ENCODE peak calls at places on chromosomes 4 and X, in four cellular contexts. One of them, this sample, is unnamed.

GRCh38 chr4:150888217-150888616 is 126.9 kb downstream of the LRBA start:
- DNase-seq in mesendoderm: no peak
- DNase-seq in neural progenitor cell: no peak
- DNase-seq in ovary: no peak
- DNase-seq in this sample: no peak

GRCh38 chrX:54494970-54495813 is 842 bp downstream of the FGD1 start:
- DNase-seq in neural progenitor cell: peak; percentile 47
- DNase-seq in ovary: peak; percentile 35
- DNase-seq in mesendoderm: no peak
- DNase-seq in this sample: peak; percentile 21

GRCh38 chrX:10471426-10471825 is 149.0 kb downstream of the MID1 start:
- DNase-seq in neural progenitor cell: no peak
- DNase-seq in ovary: no peak
- DNase-seq in mesendoderm: no peak
- DNase-seq in this sample: peak; percentile 26

GRCh38 chr4:121989715-121990114 is 37.9 kb upstream of the TRPC3 start:
- DNase-seq in ovary: no peak
- DNase-seq in neural progenitor cell: peak; percentile 28
- DNase-seq in mesendoderm: peak; percentile 13
- DNase-seq in this sample: no peak

GRCh38 chr4:16140520-16141249 is 56.9 kb upstream of the PROM1 start:
- DNase-seq in mesendoderm: no peak
- DNase-seq in ovary: no peak
- DNase-seq in neural progenitor cell: no peak
- DNase-seq in this sample: peak; percentile 95

GRCh38 chr4:76748649-76749048 is 149.3 kb downstream of the SOWAHB start:
- DNase-seq in ovary: no peak
- DNase-seq in mesendoderm: peak; percentile 67
- DNase-seq in neural progenitor cell: peak; percentile 51
- DNase-seq in this sample: peak; percentile 68

GRCh38 chrX:129933700-129934099 is 27.7 kb downstream of the UTP14A start:
- DNase-seq in neural progenitor cell: no peak
- DNase-seq in mesendoderm: no peak
- DNase-seq in ovary: no peak
- DNase-seq in this sample: no peak

GRCh38 chr4:6542951-6543350 is 32.0 kb upstream of the MAN2B2 start:
- DNase-seq in mesendoderm: no peak
- DNase-seq in neural progenitor cell: no peak
- DNase-seq in ovary: no peak
- DNase-seq in this sample: no peak

GRCh38 chr4:7739077-7739917 is 200.4 kb downstream of the AFAP1 start:
- DNase-seq in mesendoderm: no peak
- DNase-seq in neural progenitor cell: no peak
- DNase-seq in ovary: no peak
- DNase-seq in this sample: no peak

GRCh38 chr4:185039508-185040273 is 21.4 kb downstream of the HELT start:
- DNase-seq in neural progenitor cell: peak; percentile 63
- DNase-seq in mesendoderm: peak; percentile 78
- DNase-seq in ovary: peak; percentile 54
- DNase-seq in this sample: peak; percentile 37

GRCh38 chrX:18974993-18975392 is 8.9 kb downstream of the PHKA2 start:
- DNase-seq in neural progenitor cell: no peak
- DNase-seq in ovary: no peak
- DNase-seq in mesendoderm: no peak
- DNase-seq in this sample: no peak
- H3K4me3 ChIP-seq in neural progenitor cell: no peak overlapping the region
- H3K4me3 ChIP-seq in ovary: no peak overlapping the region
- H3K4me3 ChIP-seq in mesendoderm: no peak overlapping the region
- H3K4me3 ChIP-seq in this sample: no peak overlapping the region

GRCh38 chr4:79599691-79600090 is 191.7 kb upstream of the GK2 start:
- DNase-seq in neural progenitor cell: no peak
- DNase-seq in ovary: no peak
- DNase-seq in mesendoderm: no peak
- DNase-seq in this sample: no peak

GRCh38 chr4:79604152-79604551 is 196.1 kb upstream of the GK2 start:
- DNase-seq in neural progenitor cell: no peak
- DNase-seq in ovary: no peak
- DNase-seq in mesendoderm: no peak
- DNase-seq in this sample: no peak

GRCh38 chr4:79607979-79608378 is 200.0 kb upstream of the GK2 start:
- DNase-seq in mesendoderm: no peak
- DNase-seq in neural progenitor cell: no peak
- DNase-seq in ovary: no peak
- DNase-seq in this sample: no peak

GRCh38 chr4:79598801-79599200 is 190.8 kb upstream of the GK2 start:
- DNase-seq in neural progenitor cell: no peak
- DNase-seq in ovary: no peak
- DNase-seq in mesendoderm: no peak
- DNase-seq in this sample: no peak

DNA sequence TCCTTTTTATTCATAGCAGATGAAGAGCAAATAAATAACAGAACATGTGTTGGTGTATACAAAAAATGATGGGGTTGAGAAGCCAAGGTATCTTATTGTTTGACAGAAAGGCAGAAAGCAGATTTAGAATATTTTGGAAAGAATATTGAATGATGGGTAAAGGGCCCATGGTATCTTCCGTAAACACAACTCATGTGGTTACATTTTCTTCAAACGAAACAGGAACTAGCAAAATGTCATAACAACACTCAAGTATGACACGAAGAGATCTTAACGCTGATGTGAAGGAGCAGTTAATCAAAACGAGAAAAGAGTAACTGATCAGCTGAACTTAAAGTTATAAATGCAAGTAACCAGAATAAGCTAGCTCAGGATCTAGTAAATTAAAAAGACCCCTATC is 195.7 kb upstream of the GK2 start:
- DNase-seq in ovary: no peak
- DNase-seq in neural progenitor cell: no peak
- DNase-seq in mesendoderm: no peak
- DNase-seq in this sample: no peak
- H3K4me3 ChIP-seq in ovary: no peak overlapping the region
- H3K4me3 ChIP-seq in neural progenitor cell: no peak overlapping the region
- H3K4me3 ChIP-seq in mesendoderm: no peak overlapping the region
- H3K4me3 ChIP-seq in this sample: no peak overlapping the region

GRCh38 chr4:176187610-176188009 is 7.8 kb downstream of the SPATA4 start:
- DNase-seq in ovary: no peak
- DNase-seq in neural progenitor cell: no peak
- DNase-seq in mesendoderm: no peak
- DNase-seq in this sample: no peak

GRCh38 chr4:176188654-176189053 is 6.7 kb downstream of the SPATA4 start:
- DNase-seq in neural progenitor cell: no peak
- DNase-seq in mesendoderm: no peak
- DNase-seq in ovary: no peak
- DNase-seq in this sample: no peak

GRCh38 chr4:176186721-176187395 is 8.5 kb downstream of the SPATA4 start:
- DNase-seq in mesendoderm: no peak
- DNase-seq in ovary: no peak
- DNase-seq in neural progenitor cell: no peak
- DNase-seq in this sample: no peak

GRCh38 chr4:176185068-176185467 is 10.3 kb downstream of the SPATA4 start:
- DNase-seq in ovary: no peak
- DNase-seq in mesendoderm: no peak
- DNase-seq in neural progenitor cell: no peak
- DNase-seq in this sample: peak; percentile 11

GRCh38 chr4:176186067-176186466 is 9.3 kb downstream of the SPATA4 start:
- DNase-seq in neural progenitor cell: no peak
- DNase-seq in ovary: no peak
- DNase-seq in mesendoderm: no peak
- DNase-seq in this sample: no peak
- H3K4me3 ChIP-seq in neural progenitor cell: no peak overlapping the region
- H3K4me3 ChIP-seq in ovary: no peak overlapping the region
- H3K4me3 ChIP-seq in mesendoderm: no peak overlapping the region
- H3K4me3 ChIP-seq in this sample: no peak overlapping the region

GRCh38 chr4:85870298-85871083 is 395.5 kb downstream of the ARHGAP24 start:
- DNase-seq in ovary: no peak
- DNase-seq in neural progenitor cell: no peak
- DNase-seq in mesendoderm: no peak
- DNase-seq in this sample: no peak
- H3K4me3 ChIP-seq in ovary: no peak overlapping the region
- H3K4me3 ChIP-seq in neural progenitor cell: no peak overlapping the region
- H3K4me3 ChIP-seq in mesendoderm: no peak overlapping the region
- H3K4me3 ChIP-seq in this sample: no peak overlapping the region

DNA sequence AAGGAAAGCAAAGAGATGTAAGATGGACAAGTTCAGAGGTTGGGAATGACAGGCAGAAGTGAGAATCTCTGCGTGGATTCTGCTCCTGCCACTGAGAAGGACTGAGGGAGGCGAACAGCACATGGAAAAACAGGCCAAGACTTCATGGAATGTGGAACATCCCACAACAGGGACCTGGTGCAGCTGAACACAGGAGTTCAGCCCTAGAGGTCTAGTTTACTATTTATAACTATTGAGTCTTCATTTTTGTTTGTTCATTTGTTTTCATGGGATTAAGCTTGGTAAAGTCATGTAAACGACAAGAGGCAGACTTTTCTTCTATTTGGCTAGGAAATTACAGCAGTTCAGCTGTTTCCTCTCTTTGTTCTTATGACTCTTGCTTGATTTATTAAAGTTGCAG is 234.5 kb downstream of the MAML3 start:
- DNase-seq in mesendoderm: peak; percentile 49
- DNase-seq in ovary: no peak
- DNase-seq in neural progenitor cell: no peak
- DNase-seq in this sample: peak; percentile 21
- H3K4me3 ChIP-seq in mesendoderm: no peak overlapping the region
- H3K4me3 ChIP-seq in ovary: no peak overlapping the region
- H3K4me3 ChIP-seq in neural progenitor cell: no peak overlapping the region
- H3K4me3 ChIP-seq in this sample: no peak overlapping the region

GRCh38 chrX:123322531-123322930 is 138.5 kb downstream of the GRIA3 start:
- DNase-seq in ovary: no peak
- DNase-seq in neural progenitor cell: no peak
- DNase-seq in mesendoderm: no peak
- DNase-seq in this sample: no peak

GRCh38 chrX:123320622-123321021 is 136.5 kb downstream of the GRIA3 start:
- DNase-seq in mesendoderm: no peak
- DNase-seq in ovary: no peak
- DNase-seq in neural progenitor cell: no peak
- DNase-seq in this sample: no peak

GRCh38 chrX:123330229-123330942 is 146.3 kb downstream of the GRIA3 start:
- DNase-seq in neural progenitor cell: no peak
- DNase-seq in mesendoderm: no peak
- DNase-seq in ovary: no peak
- DNase-seq in this sample: no peak

GRCh38 chrX:123324628-123325027 is 140.6 kb downstream of the GRIA3 start:
- DNase-seq in neural progenitor cell: no peak
- DNase-seq in ovary: no peak
- DNase-seq in mesendoderm: no peak
- DNase-seq in this sample: no peak
- H3K4me3 ChIP-seq in neural progenitor cell: no peak overlapping the region
- H3K4me3 ChIP-seq in ovary: no peak overlapping the region
- H3K4me3 ChIP-seq in mesendoderm: no peak overlapping the region
- H3K4me3 ChIP-seq in this sample: no peak overlapping the region

GRCh38 chr4:157980158-157980557 is 192.7 kb downstream of the GASK1B start:
- DNase-seq in ovary: no peak
- DNase-seq in neural progenitor cell: no peak
- DNase-seq in mesendoderm: peak; percentile 15
- DNase-seq in this sample: no peak
- H3K4me3 ChIP-seq in ovary: no peak overlapping the region
- H3K4me3 ChIP-seq in neural progenitor cell: no peak overlapping the region
- H3K4me3 ChIP-seq in mesendoderm: no peak overlapping the region
- H3K4me3 ChIP-seq in this sample: no peak overlapping the region

GRCh38 chrX:45404206-45404605 is 203.5 kb upstream of the DIPK2B start:
- DNase-seq in ovary: no peak
- DNase-seq in neural progenitor cell: no peak
- DNase-seq in mesendoderm: no peak
- DNase-seq in this sample: no peak
- H3K4me3 ChIP-seq in ovary: no peak overlapping the region
- H3K4me3 ChIP-seq in neural progenitor cell: no peak overlapping the region
- H3K4me3 ChIP-seq in mesendoderm: no peak overlapping the region
- H3K4me3 ChIP-seq in this sample: no peak overlapping the region